ENCODE peak calls at places on chromosomes 4 and X, in four cellular contexts. I, S, A and X are unnamed samples.

GRCh38 chr4:165301833-165302232 is 25.6 kb upstream of the MSMO1 start:
- DNase-seq in I (no peak), S (peak; percentile 59), A (no peak), X (no peak)

GRCh38 chrX:26442340-26442739 is 226.4 kb downstream of the MAGEB5 start:
- DNase-seq in I (no peak), S (peak; percentile 57), A (no peak), X (peak; percentile 40)

GRCh38 chr4:56656346-56656643 is 24.8 kb downstream of the HOPX start:
- DNase-seq in I (no peak), S (no peak), A (no peak), X (no peak)

GRCh38 chrX:25873196-25873595 is 264.9 kb upstream of the MAGEB18 start:
- DNase-seq in I (no peak), S (no peak), A (peak; percentile 6), X (no peak)

GRCh38 chr4:186584912-186585311 is 29.5 kb upstream of the MTNR1A start:
- DNase-seq in I (no peak), S (no peak), A (no peak), X (no peak)

GRCh38 chr4:139278956-139279722 is 886 bp downstream of the MGARP start:
- DNase-seq in I (no peak), S (no peak), A (no peak), X (peak; percentile 42)

GRCh38 chr4:162699629-162700028 is 467.1 kb downstream of the NAF1 start:
- DNase-seq in I (no peak), S (no peak), A (no peak), X (no peak)

GRCh38 chr4:92101609-92102231 is 202.0 kb upstream of the GRID2 start:
- DNase-seq in I (no peak), S (no peak), A (no peak), X (no peak)

GRCh38 chrX:11741574-11741973 is 16.5 kb upstream of the MSL3 start:
- DNase-seq in I (no peak), S (no peak), A (no peak), X (peak; percentile 1)

GRCh38 chrX:72340046-72340445 is 34.3 kb upstream of the CITED1 start:
- DNase-seq in I (no peak), S (no peak), A (no peak), X (no peak)

GRCh38 chr4:133149932-133150642 is 993 bp downstream of the PCDH10 start:
- DNase-seq in I (no peak), S (no peak), A (peak; percentile 27), X (no peak)

GRCh38 chr4:165974647-165975335 is 101.8 kb downstream of the TLL1 start:
- DNase-seq in I (no peak), S (no peak), A (no peak), X (no peak)

GRCh38 chr4:153577053-153577452 is 107.0 kb upstream of the TLR2 start:
- DNase-seq in I (no peak), S (peak; percentile 93), A (no peak), X (no peak)

GRCh38 chrX:72306851-72307645 is 1.3 kb upstream of the CITED1 start:
- DNase-seq in I (no peak), S (no peak), A (peak; percentile 47), X (peak; percentile 80)